ENCODE peak calls at places on chromosomes 12 and 14, in nine cellular contexts. W is endodermal cell, K is mesendoderm, E is fibroblast of mammary gland, R is tibial artery, O is GM23248, F is sigmoid colon, Y is transverse colon, J is AG04449. G is an unnamed sample.
A peak's percentile ranks its signal among the peaks of the same experiment; 100 is the strongest.

GRCh38 chr12:10130042-10130441 is at the start of gene CLEC7A:
- DNase-seq in F (no peak), W (no peak), R (no peak), E (no peak), K (no peak), O (no peak), J (no peak), Y (no peak), G (no peak)

GRCh38 chr12:11804130-11804529 is 154.7 kb downstream of the ETV6 start:
- DNase-seq in O (no peak), F (no peak), Y (no peak), J (no peak), E (no peak), W (no peak), R (no peak), K (no peak), G (no peak)

GRCh38 chr12:122788387-122788786 is 14.0 kb downstream of the CCDC62 start:
- DNase-seq in F (no peak), J (peak; percentile 14), R (no peak), Y (no peak), K (no peak), W (peak; percentile 33), O (peak; percentile 73), E (peak; percentile 62), G (peak; percentile 54)

GRCh38 chr12:77213316-77213715 is 147.9 kb upstream of the E2F7 start:
- DNase-seq in R (no peak), J (no peak), K (no peak), W (no peak), E (no peak), F (no peak), Y (peak; percentile 63), O (no peak), G (no peak)

GRCh38 chr14:51305761-51306160 is 65.7 kb downstream of the TMX1 start:
- DNase-seq in R (no peak), E (no peak), O (no peak), K (no peak), W (no peak), F (no peak), J (no peak), Y (no peak), G (no peak)

GRCh38 chr12:27291862-27292261 is 40.8 kb upstream of the BMAL2 start:
- DNase-seq in F (no peak), R (no peak), O (no peak), Y (no peak), K (no peak), W (no peak), E (no peak), J (no peak), G (no peak)

GRCh38 chr12:48937170-48937569 is 11.9 kb upstream of the FKBP11 start:
- DNase-seq in R (no peak), E (no peak), O (peak; percentile 23), J (no peak), K (peak; percentile 65), Y (no peak), W (peak; percentile 73), F (no peak), G (no peak)

GRCh38 chr14:45990252-45990651 is 661.3 kb downstream of the RPL10L start:
- DNase-seq in F (no peak), W (no peak), J (no peak), K (peak; percentile 5), Y (no peak), R (no peak), O (no peak), E (no peak), G (no peak)

GRCh38 chr12:130803707-130804106 is 35.3 kb downstream of the STX2 start:
- DNase-seq in F (no peak), W (no peak), E (peak; percentile 28), Y (no peak), R (no peak), K (no peak), O (peak; percentile 13), J (no peak), G (no peak)

GRCh38 chr14:51869426-51870113 is 9.2 kb downstream of the GNG2 start:
- DNase-seq in O (no peak), E (no peak), R (no peak), K (no peak), Y (no peak), J (no peak), W (no peak), F (no peak), G (no peak)

GRCh38 chr14:87630808-87631207 is 362.2 kb downstream of the GALC start:
- DNase-seq in J (no peak), O (no peak), R (no peak), K (peak; percentile 31), W (no peak), E (no peak), F (no peak), Y (no peak), G (no peak)

GRCh38 chr14:64673748-64674147 is 30.5 kb upstream of the PLEKHG3 start:
- DNase-seq in W (no peak), E (no peak), Y (no peak), J (no peak), O (no peak), K (no peak), F (no peak), R (no peak), G (no peak)

GRCh38 chr12:6280053-6280469 is 30.4 kb upstream of the PLEKHG6 start:
- DNase-seq in R (peak; percentile 64), F (peak; percentile 84), K (peak; percentile 94), O (peak; percentile 94), J (peak; percentile 59), W (peak; percentile 77), E (peak; percentile 93), Y (peak; percentile 68), G (peak; percentile 92)

GRCh38 chr12:102808412-102808811 is 108.6 kb downstream of the PAH start:
- DNase-seq in O (no peak), R (no peak), K (no peak), F (no peak), Y (no peak), J (no peak), E (no peak), W (no peak), G (no peak)

GRCh38 chr14:104395276-104395675 is 184.3 kb upstream of the C14orf180 start:
- DNase-seq in J (no peak), E (no peak), F (no peak), O (no peak), K (peak; percentile 31), R (peak; percentile 24), W (peak; percentile 69), Y (no peak), G (no peak)

GRCh38 chr12:14884458-14884878 is 1.2 kb downstream of the MGP start:
- DNase-seq in W (no peak), R (peak; percentile 93), Y (peak; percentile 83), F (peak; percentile 95), E (peak; percentile 83), K (no peak), O (peak; percentile 87), J (peak; percentile 26), G (peak; percentile 67)
- H3K4me3 ChIP-seq in W (no peak overlapping the region), R (peak overlapping the region; percentile 54), Y (no peak overlapping the region), F (peak overlapping the region; percentile 34), E (no peak overlapping the region), K (no peak overlapping the region), O (peak overlapping the region; percentile 38), J (peak overlapping the region; percentile 13), G (no peak overlapping the region)

DNA sequence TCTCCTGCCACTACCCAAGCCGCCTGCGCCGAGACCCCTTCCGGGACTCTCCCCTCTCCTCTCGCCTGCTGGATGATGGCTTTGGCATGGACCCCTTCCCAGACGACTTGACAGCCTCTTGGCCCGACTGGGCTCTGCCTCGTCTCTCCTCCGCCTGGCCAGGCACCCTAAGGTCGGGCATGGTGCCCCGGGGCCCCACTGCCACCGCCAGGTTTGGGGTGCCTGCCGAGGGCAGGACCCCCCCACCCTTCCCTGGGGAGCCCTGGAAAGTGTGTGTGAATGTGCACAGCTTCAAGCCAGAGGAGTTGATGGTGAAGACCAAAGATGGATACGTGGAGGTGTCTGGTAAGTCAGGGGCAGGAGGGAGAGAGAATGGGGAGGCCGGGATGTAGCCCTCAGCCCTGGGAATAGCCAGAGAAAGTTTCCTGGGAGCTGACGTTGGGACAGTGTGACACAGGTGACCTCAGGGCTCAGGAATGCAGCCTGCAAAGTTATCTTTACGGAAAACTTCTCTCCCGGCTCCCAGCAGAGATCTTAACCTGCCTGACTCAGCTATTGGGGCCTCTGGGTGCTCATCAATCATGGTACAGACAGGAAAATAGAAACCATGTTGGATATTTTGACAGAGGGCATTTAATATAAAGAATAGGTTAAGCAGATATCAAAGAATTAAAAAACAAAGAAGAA is 747 bp downstream of the HSPB8 start:
- DNase-seq in R (no peak), E (peak; percentile 58), J (no peak), Y (no peak), F (peak; percentile 76), K (peak; percentile 96), W (peak; percentile 94), O (peak; percentile 71), G (peak; percentile 39)
- H3K4me3 ChIP-seq in R (peak overlapping the region; percentile 85), E (peak overlapping the region; percentile 40), J (peak overlapping the region; percentile 53), Y (peak overlapping the region; percentile 61), F (peak overlapping the region; percentile 58), K (no peak overlapping the region), W (peak overlapping the region; percentile 73), O (peak overlapping the region; percentile 72), G (peak overlapping the region; percentile 63)

DNA sequence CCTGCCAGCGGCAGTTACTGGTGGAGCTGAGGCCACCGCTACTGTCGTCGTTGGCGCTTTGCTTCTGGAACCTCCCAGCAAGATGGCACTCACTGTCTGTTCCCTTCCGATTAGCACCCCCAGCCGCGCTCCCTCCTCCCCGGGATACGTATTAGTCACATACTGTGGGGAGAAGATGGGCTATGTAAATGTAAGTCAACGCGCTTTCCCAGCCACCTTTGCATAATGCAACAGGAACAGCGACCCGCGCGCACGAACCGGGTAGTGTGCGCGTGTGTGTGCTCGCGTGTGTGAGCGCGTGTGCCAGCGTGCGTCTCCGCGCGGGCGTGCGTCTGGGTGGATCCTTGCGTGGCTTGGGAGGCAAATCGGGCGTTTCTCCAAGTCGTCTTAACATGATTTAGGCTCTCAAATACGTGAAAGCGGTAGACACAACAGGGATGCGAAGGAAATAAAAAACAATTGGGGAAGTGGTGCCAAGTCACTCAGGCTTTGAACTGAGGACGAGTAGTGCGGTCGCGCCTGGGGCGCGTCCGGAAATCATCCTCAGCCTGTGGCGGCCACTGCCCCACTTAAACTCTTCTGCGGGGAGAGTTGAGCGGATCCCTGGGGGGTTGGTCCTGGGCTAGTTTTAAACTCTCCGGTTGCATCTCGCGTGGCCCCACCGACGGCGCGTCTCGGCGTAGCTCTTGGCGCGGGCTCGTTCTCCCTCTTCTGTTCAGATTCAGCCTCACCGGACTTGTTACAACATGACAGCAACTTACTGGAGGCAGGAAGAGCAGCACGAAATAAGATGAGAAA is 1.8 kb downstream of the FLRT2 start:
- DNase-seq in K (peak; percentile 91), W (peak; percentile 72), Y (no peak), R (peak; percentile 76), F (peak; percentile 83), O (peak; percentile 94), J (no peak), E (peak; percentile 85), G (peak; percentile 57)
- H3K4me3 ChIP-seq in K (peak overlapping the region; percentile 66), W (peak overlapping the region; percentile 91), Y (no peak overlapping the region), R (peak overlapping the region; percentile 71), F (peak overlapping the region; percentile 35), O (peak overlapping the region; percentile 96), J (peak overlapping the region; percentile 77), E (peak overlapping the region; percentile 84), G (peak overlapping the region; percentile 61)

GRCh38 chr12:108731866-108732461 is 646 bp upstream of the CORO1C start:
- DNase-seq in W (peak; percentile 100), F (peak; percentile 100), J (peak; percentile 84), E (peak; percentile 96), O (peak; percentile 100), R (peak; percentile 100), Y (peak; percentile 100), K (peak; percentile 99), G (peak; percentile 97)
- H3K4me3 ChIP-seq in W (peak overlapping the region; percentile 86), F (peak overlapping the region; percentile 54), J (peak overlapping the region; percentile 99), E (peak overlapping the region; percentile 89), O (peak overlapping the region; percentile 89), R (peak overlapping the region; percentile 87), Y (peak overlapping the region; percentile 49), K (peak overlapping the region; percentile 81), G (peak overlapping the region; percentile 87)

GRCh38 chr14:67359319-67359774 is 257 bp downstream of the ATP6V1D start:
- DNase-seq in O (peak; percentile 88), Y (peak; percentile 24), F (peak; percentile 68), J (no peak), R (no peak), W (no peak), E (peak; percentile 50), K (peak; percentile 66), G (peak; percentile 44)
- H3K4me3 ChIP-seq in O (peak overlapping the region; percentile 93), Y (peak overlapping the region; percentile 82), F (peak overlapping the region; percentile 82), J (peak overlapping the region; percentile 84), R (peak overlapping the region; percentile 91), W (peak overlapping the region; percentile 97), E (peak overlapping the region; percentile 96), K (peak overlapping the region; percentile 94), G (peak overlapping the region; percentile 78)